ENCODE peak calls at places on chromosome 22, in four cellular contexts. U, Z, A and O are unnamed samples.

GRCh38 chr22:30829901-30830550 is 135.4 kb downstream of the OSBP2 start:
- DNase-seq in U (peak; percentile 97), Z (no peak), A (no peak), O (no peak)

GRCh38 chr22:17562906-17563870 is at the start of gene SLC25A18:
- DNase-seq in A (no peak), U (no peak), Z (peak; percentile 67), O (peak; percentile 70)

GRCh38 chr22:27242111-27242436 is 559.5 kb downstream of the MN1 start:
- DNase-seq in Z (no peak), U (no peak), A (no peak), O (no peak)

GRCh38 chr22:32794449-32795213 is 6.9 kb upstream of the TIMP3 start:
- DNase-seq in Z (peak; percentile 65), U (no peak), A (no peak), O (no peak)

GRCh38 chr22:21102659-21103267 is 57.0 kb downstream of the LRRC74B start:
- DNase-seq in U (peak; percentile 82), Z (peak; percentile 89), A (peak; percentile 82), O (peak; percentile 67)

GRCh38 chr22:37623075-37624016 is 14.7 kb downstream of the GGA1 start:
- DNase-seq in Z (peak; percentile 75), A (no peak), U (peak; percentile 32), O (peak; percentile 70)

GRCh38 chr22:22955866-22956535 is 68.4 kb downstream of the IGLL5 start:
- DNase-seq in Z (peak; percentile 85), A (no peak), U (peak; percentile 59), O (peak; percentile 40)

GRCh38 chr22:22933807-22934542 is 46.4 kb downstream of the IGLL5 start:
- DNase-seq in Z (no peak), A (no peak), U (no peak), O (no peak)

GRCh38 chr22:21628386-21629261 is 1.2 kb downstream of the YDJC start:
- DNase-seq in U (no peak), Z (no peak), A (peak; percentile 89), O (no peak)

GRCh38 chr22:43183496-43184263 is 3.3 kb downstream of the TTLL12 start:
- DNase-seq in A (no peak), Z (no peak), U (no peak), O (no peak)

GRCh38 chr22:47163876-47164513 is 401.5 kb downstream of the TBC1D22A start:
- DNase-seq in U (no peak), Z (no peak), A (peak; percentile 66), O (peak; percentile 7)

GRCh38 chr22:26197427-26197826 is 28.2 kb downstream of the SEZ6L start:
- DNase-seq in U (no peak), Z (no peak), A (no peak), O (no peak)

GRCh38 chr22:32106930-32107329 is 52.2 kb downstream of the C22orf42 start:
- DNase-seq in U (no peak), A (no peak), Z (no peak), O (no peak)

GRCh38 chr22:18111759-18112330 is 1.2 kb downstream of the TUBA8 start:
- DNase-seq in A (peak; percentile 51), Z (no peak), U (no peak), O (no peak)

GRCh38 chr22:48517039-48518030 is 1310.3 kb downstream of the BRD1 start:
- DNase-seq in Z (peak; percentile 26), A (peak; percentile 77), U (peak; percentile 48), O (no peak)

GRCh38 chr22:43796567-43796966 is 15.5 kb downstream of the EFCAB6 start:
- DNase-seq in Z (peak; percentile 46), A (no peak), U (peak; percentile 36), O (no peak)

GRCh38 chr22:23504522-23504921 is 75.6 kb downstream of the IGLL1 start:
- DNase-seq in A (no peak), U (no peak), Z (peak; percentile 85), O (no peak)

GRCh38 chr22:47169801-47170140 is 407.3 kb downstream of the TBC1D22A start:
- DNase-seq in A (no peak), Z (no peak), U (no peak), O (no peak)

GRCh38 chr22:27416553-27417427 is 384.8 kb downstream of the MN1 start:
- DNase-seq in A (peak; percentile 38), Z (no peak), U (peak; percentile 20), O (no peak)

GRCh38 chr22:27318516-27318915 is 483.0 kb downstream of the MN1 start:
- DNase-seq in U (no peak), A (no peak), Z (no peak), O (peak; percentile 59)

GRCh38 chr22:31099841-31100761 is 7.3 kb downstream of the SELENOM start:
- DNase-seq in U (no peak), A (no peak), Z (no peak), O (peak; percentile 44)

GRCh38 chr22:21447694-21448402 is 19.3 kb upstream of the TMEM191C start:
- DNase-seq in A (peak; percentile 60), U (peak; percentile 30), Z (peak; percentile 13), O (no peak)

GRCh38 chr22:48955351-48956311 is 872.0 kb downstream of the BRD1 start:
- DNase-seq in U (no peak), Z (peak; percentile 12), A (peak; percentile 72), O (no peak)

GRCh38 chr22:26461188-26461810 is 22.3 kb downstream of the HPS4 start:
- DNase-seq in Z (peak; percentile 74), A (no peak), U (peak; percentile 32), O (peak; percentile 44)

GRCh38 chr22:33803371-33803770 is 116.9 kb downstream of the LARGE1 start:
- DNase-seq in Z (no peak), U (peak; percentile 7), A (no peak), O (peak; percentile 30)

GRCh38 chr22:39266398-39267030 is 21.7 kb upstream of the PDGFB start:
- DNase-seq in A (no peak), U (no peak), Z (peak; percentile 45), O (no peak)

GRCh38 chr22:48318575-48319320 is 1508.9 kb downstream of the BRD1 start:
- DNase-seq in U (no peak), A (no peak), Z (no peak), O (no peak)

GRCh38 chr22:39282642-39283311 is 36.6 kb downstream of the RPL3 start:
- DNase-seq in U (no peak), Z (no peak), A (no peak), O (no peak)

GRCh38 chr22:43789452-43789851 is 22.7 kb downstream of the EFCAB6 start:
- DNase-seq in U (peak; percentile 63), A (no peak), Z (peak; percentile 37), O (peak; percentile 78)

GRCh38 chr22:23217171-23218052 is 37.1 kb downstream of the BCR start:
- DNase-seq in U (no peak), A (no peak), Z (peak; percentile 63), O (no peak)

GRCh38 chr22:44247923-44248892 is 64.5 kb downstream of the SHISAL1 start:
- DNase-seq in U (no peak), Z (no peak), A (no peak), O (no peak)

GRCh38 chr22:37184380-37184755 is 3.7 kb downstream of the C1QTNF6 start:
- DNase-seq in A (no peak), Z (no peak), U (no peak), O (no peak)

GRCh38 chr22:41415554-41415953 is 31.0 kb downstream of the TOB2 start:
- DNase-seq in U (no peak), Z (no peak), A (no peak), O (no peak)

GRCh38 chr22:41418717-41419116 is 27.9 kb downstream of the TOB2 start:
- DNase-seq in U (no peak), Z (no peak), A (no peak), O (no peak)

GRCh38 chr22:41417622-41418390 is 28.8 kb downstream of the TOB2 start:
- DNase-seq in U (peak; percentile 22), A (peak; percentile 90), Z (peak; percentile 93), O (peak; percentile 74)
- TF ChIP-seq POLR2A in U (no peak), A (peak; percentile 41), Z (no peak), O (peak; percentile 42)

GRCh38 chr22:35835998-35836691 is 118.5 kb downstream of the APOL5 start:
- DNase-seq in Z (peak; percentile 64), A (no peak), U (peak; percentile 75), O (peak; percentile 74)
- TF ChIP-seq POLR2A in Z (no peak), A (no peak), U (no peak), O (no peak)

GRCh38 chr22:49961601-49962011 is 1.0 kb downstream of the PIM3 start:
- DNase-seq in U (peak; percentile 49), Z (no peak), A (peak; percentile 90), O (no peak)
- TF ChIP-seq POLR2A in U (no peak), Z (no peak), A (no peak), O (no peak)

GRCh38 chr22:46027219-46028068 is 50.5 kb upstream of the WNT7B start:
- DNase-seq in Z (peak; percentile 86), U (no peak), A (peak; percentile 94), O (peak; percentile 56)
- TF ChIP-seq POLR2A in Z (no peak), U (no peak), A (no peak), O (peak; percentile 60)

GRCh38 chr22:20065896-20066616 is 14.0 kb upstream of the DGCR8 start:
- DNase-seq in U (no peak), Z (no peak), A (no peak), O (no peak)
- TF ChIP-seq POLR2A in U (no peak), Z (no peak), A (no peak), O (no peak)